ENCODE peak calls at places on chromosome 5, in seven cellular contexts. One of them, this sample, is unnamed.

GRCh38 chr5:124504081-124504916 is 242.1 kb downstream of the ZNF608 start:
- DNase-seq in heart right ventricle: no peak
- DNase-seq in PC-9: no peak
- DNase-seq in endothelial cell: no peak
- DNase-seq in omental fat pad: no peak
- DNase-seq in left colon: no peak
- DNase-seq in mesothelial cell of epicardium: no peak
- DNase-seq in this sample: no peak

GRCh38 chr5:143024227-143024920 is 254.2 kb downstream of the ARHGAP26 start:
- DNase-seq in left colon: no peak
- DNase-seq in endothelial cell: no peak
- DNase-seq in mesothelial cell of epicardium: no peak
- DNase-seq in heart right ventricle: no peak
- DNase-seq in omental fat pad: no peak
- DNase-seq in PC-9: no peak
- DNase-seq in this sample: no peak

GRCh38 chr5:97141539-97141938 is 872 bp downstream of the LIX1 start:
- DNase-seq in endothelial cell: no peak
- DNase-seq in left colon: no peak
- DNase-seq in PC-9: no peak
- DNase-seq in heart right ventricle: no peak
- DNase-seq in mesothelial cell of epicardium: no peak
- DNase-seq in omental fat pad: no peak
- DNase-seq in this sample: no peak

GRCh38 chr5:160311491-160312138 is 749 bp downstream of the CCNJL start:
- DNase-seq in endothelial cell: peak
- DNase-seq in left colon: peak
- DNase-seq in heart right ventricle: peak
- DNase-seq in mesothelial cell of epicardium: no peak
- DNase-seq in omental fat pad: no peak
- DNase-seq in PC-9: no peak
- DNase-seq in this sample: no peak

GRCh38 chr5:91641730-91642350 is 258.7 kb upstream of the ARRDC3 start:
- DNase-seq in mesothelial cell of epicardium: no peak
- DNase-seq in endothelial cell: no peak
- DNase-seq in heart right ventricle: no peak
- DNase-seq in PC-9: peak
- DNase-seq in left colon: no peak
- DNase-seq in omental fat pad: no peak
- DNase-seq in this sample: peak

GRCh38 chr5:179284751-179285191 is 60.5 kb downstream of the ADAMTS2 start:
- DNase-seq in mesothelial cell of epicardium: no peak
- DNase-seq in PC-9: no peak
- DNase-seq in left colon: no peak
- DNase-seq in heart right ventricle: no peak
- DNase-seq in endothelial cell: no peak
- DNase-seq in omental fat pad: no peak
- DNase-seq in this sample: no peak

GRCh38 chr5:121315786-121316185 is 535.9 kb upstream of the FTMT start:
- DNase-seq in endothelial cell: no peak
- DNase-seq in PC-9: no peak
- DNase-seq in mesothelial cell of epicardium: no peak
- DNase-seq in heart right ventricle: no peak
- DNase-seq in omental fat pad: no peak
- DNase-seq in left colon: no peak
- DNase-seq in this sample: no peak

GRCh38 chr5:13566903-13567339 is 377.6 kb downstream of the DNAH5 start:
- DNase-seq in mesothelial cell of epicardium: no peak
- DNase-seq in PC-9: peak
- DNase-seq in endothelial cell: no peak
- DNase-seq in heart right ventricle: no peak
- DNase-seq in omental fat pad: no peak
- DNase-seq in left colon: no peak
- DNase-seq in this sample: peak

GRCh38 chr5:52943808-52944207 is 45.3 kb upstream of the ITGA2 start:
- DNase-seq in endothelial cell: no peak
- DNase-seq in PC-9: no peak
- DNase-seq in omental fat pad: no peak
- DNase-seq in heart right ventricle: no peak
- DNase-seq in mesothelial cell of epicardium: no peak
- DNase-seq in left colon: no peak
- DNase-seq in this sample: no peak

GRCh38 chr5:80963521-80963895 is 3.3 kb downstream of the RASGRF2 start:
- DNase-seq in omental fat pad: no peak
- DNase-seq in mesothelial cell of epicardium: no peak
- DNase-seq in PC-9: no peak
- DNase-seq in heart right ventricle: no peak
- DNase-seq in endothelial cell: no peak
- DNase-seq in left colon: no peak
- DNase-seq in this sample: no peak

GRCh38 chr5:140926903-140927573 is 939 bp downstream of the PCDHAC1 start:
- DNase-seq in PC-9: no peak
- DNase-seq in heart right ventricle: no peak
- DNase-seq in mesothelial cell of epicardium: peak
- DNase-seq in left colon: no peak
- DNase-seq in omental fat pad: no peak
- DNase-seq in endothelial cell: peak
- DNase-seq in this sample: no peak

GRCh38 chr5:176418251-176418650 is 1.9 kb upstream of the CLTB start:
- DNase-seq in omental fat pad: no peak
- DNase-seq in mesothelial cell of epicardium: no peak
- DNase-seq in left colon: no peak
- DNase-seq in heart right ventricle: no peak
- DNase-seq in endothelial cell: no peak
- DNase-seq in PC-9: peak
- DNase-seq in this sample: no peak

GRCh38 chr5:6943197-6943596 is 230.0 kb downstream of the TENT4A start:
- DNase-seq in mesothelial cell of epicardium: no peak
- DNase-seq in endothelial cell: no peak
- DNase-seq in heart right ventricle: no peak
- DNase-seq in left colon: no peak
- DNase-seq in PC-9: no peak
- DNase-seq in omental fat pad: no peak
- DNase-seq in this sample: no peak

GRCh38 chr5:14510156-14510734 is 71.3 kb upstream of the OTULINL start:
- DNase-seq in left colon: no peak
- DNase-seq in mesothelial cell of epicardium: no peak
- DNase-seq in omental fat pad: no peak
- DNase-seq in heart right ventricle: no peak
- DNase-seq in endothelial cell: no peak
- DNase-seq in PC-9: no peak
- DNase-seq in this sample: no peak

GRCh38 chr5:139061856-139062255 is 136.3 kb downstream of the SIL1 start:
- DNase-seq in heart right ventricle: no peak
- DNase-seq in left colon: no peak
- DNase-seq in omental fat pad: no peak
- DNase-seq in PC-9: no peak
- DNase-seq in endothelial cell: no peak
- DNase-seq in mesothelial cell of epicardium: no peak
- DNase-seq in this sample: no peak

GRCh38 chr5:1510631-1511030 is 13.1 kb downstream of the LPCAT1 start:
- DNase-seq in heart right ventricle: no peak
- DNase-seq in omental fat pad: peak
- DNase-seq in left colon: peak
- DNase-seq in endothelial cell: no peak
- DNase-seq in PC-9: no peak
- DNase-seq in mesothelial cell of epicardium: peak
- DNase-seq in this sample: no peak

GRCh38 chr5:179801304-179802206 is 5.1 kb downstream of the MGAT4B start:
- DNase-seq in mesothelial cell of epicardium: no peak
- DNase-seq in PC-9: no peak
- DNase-seq in omental fat pad: no peak
- DNase-seq in left colon: peak
- DNase-seq in heart right ventricle: peak
- DNase-seq in endothelial cell: peak
- DNase-seq in this sample: no peak

GRCh38 chr5:174424219-174425053 is 299.9 kb upstream of the MSX2 start:
- DNase-seq in endothelial cell: no peak
- DNase-seq in PC-9: no peak
- DNase-seq in left colon: no peak
- DNase-seq in omental fat pad: no peak
- DNase-seq in mesothelial cell of epicardium: no peak
- DNase-seq in heart right ventricle: no peak
- DNase-seq in this sample: no peak

GRCh38 chr5:80406980-80407734 is 707 bp upstream of the ZFYVE16 start:
- DNase-seq in left colon: peak
- DNase-seq in endothelial cell: peak
- DNase-seq in mesothelial cell of epicardium: no peak
- DNase-seq in heart right ventricle: peak
- DNase-seq in omental fat pad: no peak
- DNase-seq in PC-9: no peak
- DNase-seq in this sample: no peak

GRCh38 chr5:142686210-142686734 is 382 bp upstream of the FGF1 start:
- DNase-seq in endothelial cell: no peak
- DNase-seq in mesothelial cell of epicardium: no peak
- DNase-seq in heart right ventricle: no peak
- DNase-seq in PC-9: no peak
- DNase-seq in left colon: no peak
- DNase-seq in omental fat pad: no peak
- DNase-seq in this sample: no peak

GRCh38 chr5:142014911-142015584 is 2.2 kb upstream of the GNPDA1 start:
- DNase-seq in mesothelial cell of epicardium: no peak
- DNase-seq in PC-9: peak
- DNase-seq in omental fat pad: no peak
- DNase-seq in heart right ventricle: peak
- DNase-seq in endothelial cell: no peak
- DNase-seq in left colon: no peak
- DNase-seq in this sample: peak

GRCh38 chr5:174413520-174414314 is 310.7 kb upstream of the MSX2 start:
- DNase-seq in PC-9: no peak
- DNase-seq in omental fat pad: no peak
- DNase-seq in endothelial cell: no peak
- DNase-seq in mesothelial cell of epicardium: no peak
- DNase-seq in heart right ventricle: no peak
- DNase-seq in left colon: no peak
- DNase-seq in this sample: no peak

GRCh38 chr5:73280821-73281746 is 108.1 kb downstream of the TMEM174 start:
- DNase-seq in omental fat pad: no peak
- DNase-seq in left colon: no peak
- DNase-seq in mesothelial cell of epicardium: no peak
- DNase-seq in endothelial cell: no peak
- DNase-seq in heart right ventricle: peak
- DNase-seq in PC-9: peak
- DNase-seq in this sample: peak

GRCh38 chr5:150064681-150065220 is 21.6 kb downstream of the CSF1R start:
- DNase-seq in endothelial cell: no peak
- DNase-seq in PC-9: no peak
- DNase-seq in heart right ventricle: no peak
- DNase-seq in omental fat pad: no peak
- DNase-seq in left colon: no peak
- DNase-seq in mesothelial cell of epicardium: no peak
- DNase-seq in this sample: no peak